ENCODE peak calls at places on chromosomes 11 and 22, in nine cellular contexts. X is left colon; I is germinal center; G is Calu3; L is stimulated activated CD8-positive, alpha-beta memory T cell treated with anti-CD3 and anti-CD28 coated beads, Interleukin-7, amount 100 ng/mL, for 1 hour; P is HTR-8/SVneo; S is nucleus accumbens; C is immature natural killer cell; N is stimulated activated CD4-positive, alpha-beta T cell treated with anti-CD3 and anti-CD28 coated beads, Interleukin-4, amount 100 ng/mL, for 48 hours. R is an unnamed sample.

GRCh38 chr11:44681698-44682097 is 45.1 kb upstream of the TSPAN18 start:
- DNase-seq in L (no peak), S (no peak), I (no peak), X (no peak), G (peak; percentile 21), C (no peak), P (peak; percentile 46), N (no peak), R (no peak)

GRCh38 chr11:78898376-78898775 is 323.7 kb upstream of the NARS2 start:
- DNase-seq in P (no peak), X (no peak), S (no peak), N (no peak), C (no peak), I (no peak), L (no peak), G (no peak), R (no peak)

GRCh38 chr22:27372969-27373670 is 428.4 kb downstream of the MN1 start:
- DNase-seq in I (no peak), C (no peak), P (no peak), N (no peak), S (no peak), G (peak; percentile 24), X (peak; percentile 92), L (no peak), R (peak; percentile 86)

GRCh38 chr11:119709638-119710346 is 19.2 kb downstream of the NECTIN1 start:
- DNase-seq in I (no peak), N (no peak), L (no peak), X (no peak), S (no peak), C (no peak), P (no peak), G (no peak), R (no peak)

GRCh38 chr22:40720538-40721256 is 41.4 kb downstream of the MCHR1 start:
- DNase-seq in S (no peak), C (no peak), P (no peak), N (no peak), L (no peak), I (no peak), X (no peak), G (no peak), R (no peak)

GRCh38 chr22:26585104-26585790 is 4.7 kb downstream of the TPST2 start:
- DNase-seq in I (no peak), L (no peak), P (peak; percentile 60), S (no peak), N (no peak), C (no peak), G (no peak), X (peak; percentile 13), R (no peak)

GRCh38 chr11:75454987-75455386 is 22.0 kb upstream of the KLHL35 start:
- DNase-seq in C (no peak), G (no peak), S (no peak), X (no peak), P (no peak), L (no peak), N (no peak), I (no peak), R (no peak)

GRCh38 chr11:335779-336665 is 15.4 kb upstream of the IFITM3 start:
- DNase-seq in S (no peak), G (no peak), P (no peak), X (no peak), N (no peak), I (no peak), L (no peak), C (no peak), R (no peak)

GRCh38 chr11:114049050-114049449 is 10.5 kb upstream of the ZBTB16 start:
- DNase-seq in S (no peak), X (no peak), I (no peak), N (no peak), G (no peak), C (no peak), L (no peak), P (no peak), R (no peak)

GRCh38 chr22:45866398-45867117 is 110.4 kb downstream of the WNT7B start:
- DNase-seq in I (no peak), S (no peak), C (no peak), G (no peak), L (no peak), N (no peak), X (no peak), P (no peak), R (peak; percentile 17)

GRCh38 chr22:43516996-43517635 is 105.3 kb downstream of the MPPED1 start:
- DNase-seq in N (no peak), I (no peak), P (no peak), S (no peak), X (no peak), C (no peak), L (no peak), G (no peak), R (no peak)

GRCh38 chr11:124788521-124788920 is 11.7 kb downstream of the MSANTD2 start:
- DNase-seq in C (no peak), P (no peak), I (no peak), G (no peak), X (no peak), N (no peak), L (no peak), S (no peak), R (no peak)

GRCh38 chr11:119374632-119375394 is 6.7 kb downstream of the USP2 start:
- DNase-seq in X (no peak), N (no peak), I (no peak), L (no peak), C (no peak), S (no peak), G (no peak), P (no peak), R (no peak)

GRCh38 chr11:1834132-1834610 is 619 bp upstream of the SYT8 start:
- DNase-seq in N (no peak), I (no peak), G (peak; percentile 95), S (no peak), L (no peak), X (peak; percentile 86), C (no peak), P (no peak), R (peak; percentile 90)

GRCh38 chr11:47489395-47489755 is 40.4 kb upstream of the RAPSN start:
- DNase-seq in L (no peak), P (no peak), G (no peak), N (no peak), C (no peak), X (no peak), S (no peak), I (no peak), R (no peak)

GRCh38 chr22:27138471-27138870 is 481.1 kb downstream of the MIAT start:
- DNase-seq in I (no peak), G (no peak), X (no peak), L (no peak), S (no peak), P (no peak), C (no peak), N (no peak), R (no peak)

GRCh38 chr11:126431401-126432064 is 76.0 kb downstream of the ST3GAL4 start:
- DNase-seq in N (no peak), G (peak; percentile 49), L (no peak), P (peak; percentile 70), S (no peak), C (no peak), I (no peak), X (peak; percentile 63), R (peak; percentile 84)

GRCh38 chr11:37988031-37988430 is 1390.0 kb upstream of the RAG2 start:
- DNase-seq in X (no peak), N (no peak), S (no peak), I (no peak), P (no peak), G (no peak), C (no peak), L (no peak), R (no peak)

R was measured in colonic mucosa.